ENCODE peak calls at places on chromosomes 2 and 18, in eight cellular contexts. T, I, S, N, H, R, G and M are unnamed samples.

GRCh38 chr2:188293601-188294482 is 2.2 kb downstream of the GULP1 start:
- ATAC-seq in S (no peak), N (no peak), H (peak; percentile 40), T (no peak), G (no peak), R (peak; percentile 44), I (no peak), M (no peak)

GRCh38 chr2:99608092-99608491 is 118.3 kb upstream of the REV1 start:
- ATAC-seq in I (no peak), N (no peak), H (peak; percentile 46), G (no peak), S (no peak), T (no peak), R (peak; percentile 42), M (no peak)

GRCh38 chr2:239329972-239330572 is 70.7 kb downstream of the HDAC4 start:
- ATAC-seq in H (no peak), G (no peak), R (no peak), T (no peak), I (no peak), S (no peak), N (no peak), M (no peak)

GRCh38 chr2:217290467-217290866 is 430.6 kb upstream of the TNP1 start:
- ATAC-seq in R (no peak), N (no peak), T (no peak), I (no peak), S (no peak), H (no peak), G (no peak), M (no peak)

GRCh38 chr2:164756773-164757172 is 84.8 kb downstream of the COBLL1 start:
- ATAC-seq in G (no peak), S (no peak), N (no peak), I (no peak), T (no peak), R (no peak), H (no peak), M (no peak)

GRCh38 chr18:77014538-77014937 is 118.0 kb downstream of the MBP start:
- ATAC-seq in H (peak; percentile 63), N (no peak), G (no peak), I (no peak), R (peak; percentile 67), S (no peak), T (peak; percentile 44), M (no peak)

GRCh38 chr2:168992591-168993349 is 38.4 kb downstream of the ABCB11 start:
- ATAC-seq in I (no peak), S (no peak), H (no peak), T (no peak), G (no peak), R (no peak), N (no peak), M (no peak)

GRCh38 chr2:28532399-28532798 is 36.5 kb downstream of the PLB1 start:
- ATAC-seq in H (no peak), R (no peak), G (no peak), T (no peak), S (no peak), I (no peak), N (no peak), M (no peak)

GRCh38 chr2:181305151-181306123 is 151.7 kb upstream of the ITGA4 start:
- ATAC-seq in S (peak; percentile 83), T (no peak), H (peak; percentile 51), R (no peak), G (peak; percentile 75), I (peak; percentile 58), N (peak; percentile 80), M (peak; percentile 83)

GRCh38 chr18:62939433-62939832 is 224.1 kb downstream of the PHLPP1 start:
- ATAC-seq in N (no peak), S (peak; percentile 55), I (no peak), T (peak; percentile 71), H (peak; percentile 61), G (no peak), R (peak; percentile 84), M (peak; percentile 45)

GRCh38 chr18:49926076-49926745 is 112.9 kb upstream of the ACAA2 start:
- ATAC-seq in H (peak; percentile 80), S (no peak), I (no peak), T (no peak), N (no peak), G (no peak), R (no peak), M (no peak)

GRCh38 chr18:34364699-34365098 is 140.0 kb upstream of the NOL4 start:
- ATAC-seq in N (no peak), R (no peak), S (no peak), H (no peak), T (no peak), I (no peak), G (no peak), M (no peak)

GRCh38 chr2:80548469-80548868 is 243.9 kb upstream of the LRRTM1 start:
- ATAC-seq in G (no peak), I (no peak), R (peak; percentile 69), S (no peak), H (no peak), N (no peak), T (no peak), M (no peak)